ENCODE peak calls at places on chromosomes 16 and 17, in six cellular contexts. H, U, Q, D, J and I are unnamed samples.

GRCh38 chr17:78142113-78142861 is 3.9 kb upstream of the C17orf99 start:
- DNase-seq in H (peak; percentile 79), U (no peak), Q (no peak), D (no peak), J (peak; percentile 100), I (no peak)

GRCh38 chr16:20049831-20050230 is 23.9 kb downstream of the GPR139 start:
- DNase-seq in H (no peak), U (no peak), Q (no peak), D (peak; percentile 32), J (peak; percentile 37), I (no peak)

GRCh38 chr17:17044846-17045561 is 2.7 kb downstream of the MPRIP start:
- DNase-seq in H (peak; percentile 57), U (peak; percentile 35), Q (peak; percentile 62), D (peak; percentile 49), J (peak; percentile 79), I (no peak)

GRCh38 chr16:14362774-14363371 is 267.2 kb downstream of the PARN start:
- DNase-seq in H (no peak), U (no peak), Q (no peak), D (no peak), J (no peak), I (no peak)

GRCh38 chr17:54029196-54029595 is 206.5 kb downstream of the KIF2B start:
- DNase-seq in H (no peak), U (no peak), Q (no peak), D (no peak), J (no peak), I (no peak)

GRCh38 chr17:43224146-43224705 is 4.2 kb downstream of the CCDC200 start:
- DNase-seq in H (no peak), U (no peak), Q (no peak), D (no peak), J (no peak), I (no peak)

GRCh38 chr17:80795737-80796136 is 195.9 kb upstream of the CHMP6 start:
- DNase-seq in H (no peak), U (no peak), Q (no peak), D (no peak), J (no peak), I (no peak)

GRCh38 chr17:72151565-72152391 is 31.0 kb downstream of the SOX9 start:
- DNase-seq in H (peak; percentile 74), U (no peak), Q (no peak), D (peak; percentile 62), J (peak; percentile 97), I (peak; percentile 58)

GRCh38 chr16:725463-726187 is 618 bp downstream of the CCDC78 start:
- DNase-seq in H (no peak), U (no peak), Q (no peak), D (no peak), J (no peak), I (no peak)

GRCh38 chr17:31313982-31314787 is at the start of gene EVI2B:
- DNase-seq in H (no peak), U (peak; percentile 66), Q (peak; percentile 87), D (no peak), J (peak; percentile 82), I (no peak)

GRCh38 chr17:63550816-63551639 is 751 bp downstream of the DCAF7 start:
- DNase-seq in H (peak; percentile 59), U (no peak), Q (peak; percentile 41), D (peak; percentile 56), J (peak; percentile 57), I (peak; percentile 74)

GRCh38 chr16:14280541-14280940 is 209.4 kb downstream of the MRTFB start:
- DNase-seq in H (no peak), U (no peak), Q (no peak), D (no peak), J (no peak), I (no peak)

GRCh38 chr16:66159987-66160386 is 206.5 kb upstream of the CDH5 start:
- DNase-seq in H (no peak), U (no peak), Q (no peak), D (no peak), J (peak; percentile 1), I (no peak)

GRCh38 chr16:73717266-73718057 is 579.2 kb upstream of the PSMD7 start:
- DNase-seq in H (no peak), U (no peak), Q (no peak), D (no peak), J (no peak), I (no peak)

GRCh38 chr16:89581861-89582563 is 6.5 kb downstream of the CPNE7 start:
- DNase-seq in H (peak; percentile 40), U (no peak), Q (no peak), D (no peak), J (peak; percentile 51), I (no peak)

GRCh38 chr17:57603541-57603940 is 141.6 kb downstream of the CCDC182 start:
- DNase-seq in H (no peak), U (no peak), Q (peak; percentile 55), D (no peak), J (no peak), I (no peak)

GRCh38 chr16:50600582-50601283 is 52.5 kb downstream of the NKD1 start:
- DNase-seq in H (no peak), U (no peak), Q (no peak), D (no peak), J (no peak), I (peak; percentile 28)

GRCh38 chr17:39150795-39151679 is at the start of gene PLXDC1:
- DNase-seq in H (peak; percentile 47), U (no peak), Q (no peak), D (no peak), J (no peak), I (peak; percentile 69)

GRCh38 chr16:87812200-87812656 is 46.4 kb upstream of the KLHDC4 start:
- DNase-seq in H (no peak), U (no peak), Q (no peak), D (no peak), J (no peak), I (no peak)

GRCh38 chr17:30476726-30477082 is 504 bp upstream of the GOSR1 start:
- DNase-seq in H (peak; percentile 8), U (no peak), Q (peak; percentile 11), D (peak; percentile 58), J (no peak), I (peak; percentile 31)

GRCh38 chr17:57073626-57074025 is 11.4 kb upstream of the AKAP1 start:
- DNase-seq in H (no peak), U (no peak), Q (no peak), D (no peak), J (no peak), I (no peak)

GRCh38 chr16:47849736-47850135 is 306.1 kb downstream of the ABCC12 start:
- DNase-seq in H (no peak), U (no peak), Q (no peak), D (no peak), J (no peak), I (no peak)

DNA sequence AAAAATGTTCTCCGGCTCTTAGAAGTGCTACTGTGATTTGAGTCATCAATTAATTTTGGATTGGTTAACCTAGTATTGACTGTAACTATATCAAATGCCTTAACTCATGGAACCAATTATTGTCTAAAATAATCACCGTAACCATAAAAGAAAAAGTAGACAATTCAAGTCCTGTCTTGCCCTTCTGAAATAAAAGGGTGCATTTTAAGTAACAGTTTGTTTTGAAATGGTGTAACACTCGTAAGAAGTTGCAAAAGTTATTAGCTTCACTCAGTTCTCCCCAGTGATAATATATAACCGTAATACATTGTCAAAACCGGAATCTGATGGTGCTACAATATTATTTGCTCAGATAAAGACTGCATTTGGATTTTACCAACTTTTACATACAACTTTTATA is 413.3 kb upstream of the MON1B start:
- DNase-seq in H (no peak), U (no peak), Q (no peak), D (no peak), J (no peak), I (no peak)
- H3K4me2 ChIP-seq in H (no peak overlapping the region), U (no peak overlapping the region), Q (no peak overlapping the region), D (no peak overlapping the region), J (no peak overlapping the region), I (no peak overlapping the region)

DNA sequence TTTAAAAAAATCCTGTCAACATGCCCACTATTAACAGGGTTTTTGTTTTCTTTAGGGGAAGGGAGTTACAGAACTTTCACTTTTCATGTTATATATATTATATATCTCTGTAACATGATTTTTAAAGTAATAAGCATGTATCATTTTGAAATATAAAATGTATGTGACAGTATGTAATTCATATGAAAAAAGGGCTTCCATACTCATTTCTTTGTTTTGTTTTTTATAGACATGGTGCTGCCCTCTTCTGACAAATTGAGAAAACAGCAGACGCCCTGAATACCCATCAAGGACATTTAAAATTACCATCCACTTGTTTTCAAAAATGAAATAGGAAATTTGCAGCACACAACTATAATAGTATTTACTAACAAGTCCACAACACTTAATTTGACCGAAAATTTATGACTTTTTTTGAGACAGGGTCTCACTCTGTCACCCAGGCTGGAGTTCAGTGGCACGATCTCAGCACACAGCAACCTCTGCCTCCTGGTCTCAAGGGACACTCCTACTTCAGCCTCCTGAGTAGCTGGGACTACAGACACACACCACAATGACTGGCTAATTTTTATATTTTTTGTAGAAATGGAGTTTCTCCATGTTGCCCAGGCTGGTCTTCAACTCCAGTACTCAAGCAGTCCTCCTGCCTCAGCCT is 30.4 kb downstream of the CFDP1 start:
- DNase-seq in H (peak; percentile 47), U (no peak), Q (peak; percentile 42), D (peak; percentile 60), J (peak; percentile 39), I (peak; percentile 16)
- TF ChIP-seq CTCF in H (peak; percentile 75), U (peak; percentile 60), Q (peak; percentile 88), D (peak; percentile 70), J (peak; percentile 63), I (peak; percentile 72)

DNA sequence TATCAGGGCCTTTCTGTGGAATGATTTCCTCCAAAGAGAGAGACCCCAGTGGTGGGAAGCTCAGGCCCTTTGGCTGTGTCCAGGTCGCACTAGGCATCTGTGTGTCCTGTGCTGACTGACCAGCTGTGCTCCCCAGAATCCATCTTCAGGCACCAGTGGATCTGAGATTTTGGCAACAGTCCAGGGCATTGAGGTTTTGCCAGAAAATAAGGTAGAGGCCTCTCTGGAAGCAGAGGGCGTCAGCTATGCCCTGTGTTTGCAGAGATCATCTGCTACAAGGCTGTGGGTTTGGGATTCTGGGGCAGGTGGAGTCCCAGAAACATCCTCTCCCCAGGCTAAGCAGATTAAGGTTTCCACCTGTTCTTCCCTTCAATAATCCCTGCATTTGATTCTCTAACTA is 57.5 kb upstream of the TOB1 start:
- DNase-seq in H (no peak), U (no peak), Q (no peak), D (no peak), J (no peak), I (no peak)
- H3K4me1 ChIP-seq in H (peaks cover 47% of the 10 kb centered on the region), U (peaks cover 9% of the 10 kb centered on the region), Q (peaks cover 14% of the 10 kb centered on the region), D (peaks cover 7% of the 10 kb centered on the region), J (peaks cover 13% of the 10 kb centered on the region), I (peaks cover 26% of the 10 kb centered on the region)

DNA sequence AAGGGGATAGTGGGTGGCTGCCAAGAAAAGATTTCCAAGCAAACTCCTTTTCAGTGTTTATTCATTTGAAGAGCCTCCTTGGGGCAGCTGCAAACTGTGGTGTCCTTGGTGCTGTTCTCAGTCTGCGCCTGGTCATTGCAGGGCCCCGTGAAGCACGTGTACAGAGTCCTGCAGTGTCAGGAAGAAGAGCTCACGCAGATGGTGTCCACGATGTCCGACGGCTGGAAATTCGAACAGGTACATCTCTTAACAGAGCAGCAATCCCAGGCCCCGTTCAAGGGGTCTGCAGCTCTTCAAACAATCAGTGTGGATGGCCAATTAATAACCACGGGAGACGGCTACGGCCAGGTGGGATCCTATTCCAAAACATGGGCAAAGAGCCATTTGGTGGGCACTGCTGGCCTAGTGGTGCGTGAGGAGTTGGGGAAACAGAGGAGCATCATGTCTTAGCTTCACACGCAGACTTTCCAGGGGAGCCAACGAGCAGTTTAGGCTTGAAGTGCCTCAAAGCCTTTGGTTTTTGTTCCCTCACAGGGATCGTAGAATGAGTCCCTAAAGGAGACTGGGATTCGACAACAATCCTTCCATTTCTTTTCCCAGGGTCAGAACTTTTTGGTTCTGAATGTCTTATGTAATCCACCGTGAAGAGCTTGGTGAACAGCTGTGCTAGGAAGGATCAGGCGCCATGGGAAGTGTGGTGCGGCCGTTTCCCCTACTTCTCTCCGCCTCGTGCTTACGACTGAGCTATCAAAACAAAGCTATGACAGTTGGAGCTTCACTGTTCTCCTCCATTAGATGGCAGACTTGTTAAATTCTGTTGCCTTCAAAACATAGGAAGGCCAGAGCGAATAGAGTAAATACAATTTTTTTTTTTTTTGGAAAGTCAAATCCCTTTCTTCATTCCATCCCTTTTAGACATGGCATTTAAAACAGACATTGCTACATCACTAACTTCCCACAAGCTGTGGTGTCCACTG is 12.6 kb downstream of the KCTD2 start:
- DNase-seq in H (peak; percentile 69), U (no peak), Q (peak; percentile 42), D (peak; percentile 57), J (peak; percentile 60), I (no peak)
- H3K4me2 ChIP-seq in H (no peak overlapping the region), U (no peak overlapping the region), Q (no peak overlapping the region), D (no peak overlapping the region), J (no peak overlapping the region), I (no peak overlapping the region)